ENCODE peak calls at places on chromosome 1, in nine cellular contexts. One of them, this sample, is unnamed.

GRCh38 chr1:6801998-6802397 is 16.7 kb downstream of the CAMTA1 start:
- DNase-seq in Panc1: no peak
- DNase-seq in HCT116: no peak
- DNase-seq in GM12878: no peak
- DNase-seq in GM23338: no peak
- DNase-seq in transverse colon: no peak
- DNase-seq in stomach: no peak
- DNase-seq in suprapubic skin: no peak
- DNase-seq in HL-60: no peak
- DNase-seq in this sample: no peak

GRCh38 chr1:18278953-18279712 is 171.5 kb downstream of the IGSF21 start:
- DNase-seq in HL-60: no peak
- DNase-seq in transverse colon: no peak
- DNase-seq in GM12878: no peak
- DNase-seq in HCT116: no peak
- DNase-seq in GM23338: peak
- DNase-seq in suprapubic skin: no peak
- DNase-seq in Panc1: no peak
- DNase-seq in stomach: no peak
- DNase-seq in this sample: no peak

GRCh38 chr1:8089535-8090228 is 63.6 kb upstream of the ERRFI1 start:
- DNase-seq in suprapubic skin: no peak
- DNase-seq in GM12878: no peak
- DNase-seq in stomach: no peak
- DNase-seq in Panc1: no peak
- DNase-seq in GM23338: no peak
- DNase-seq in transverse colon: no peak
- DNase-seq in HCT116: no peak
- DNase-seq in HL-60: no peak
- DNase-seq in this sample: no peak

GRCh38 chr1:30759718-30760281 is 2.2 kb upstream of the LAPTM5 start:
- DNase-seq in GM12878: no peak
- DNase-seq in stomach: no peak
- DNase-seq in Panc1: no peak
- DNase-seq in suprapubic skin: no peak
- DNase-seq in transverse colon: peak
- DNase-seq in GM23338: peak
- DNase-seq in HCT116: no peak
- DNase-seq in HL-60: no peak
- DNase-seq in this sample: no peak

GRCh38 chr1:6574025-6574620 is 5.7 kb upstream of the ZBTB48 start:
- DNase-seq in transverse colon: no peak
- DNase-seq in GM23338: no peak
- DNase-seq in suprapubic skin: no peak
- DNase-seq in GM12878: no peak
- DNase-seq in HCT116: no peak
- DNase-seq in HL-60: no peak
- DNase-seq in stomach: no peak
- DNase-seq in Panc1: no peak
- DNase-seq in this sample: no peak

GRCh38 chr1:65793359-65793732 is 651 bp downstream of the PDE4B start:
- DNase-seq in HL-60: no peak
- DNase-seq in GM12878: no peak
- DNase-seq in GM23338: peak
- DNase-seq in Panc1: no peak
- DNase-seq in stomach: no peak
- DNase-seq in suprapubic skin: no peak
- DNase-seq in HCT116: no peak
- DNase-seq in transverse colon: no peak
- DNase-seq in this sample: no peak

GRCh38 chr1:163824006-163824405 is 502.3 kb downstream of the NUF2 start:
- DNase-seq in HL-60: no peak
- DNase-seq in GM12878: no peak
- DNase-seq in Panc1: no peak
- DNase-seq in GM23338: no peak
- DNase-seq in stomach: no peak
- DNase-seq in HCT116: no peak
- DNase-seq in suprapubic skin: no peak
- DNase-seq in transverse colon: no peak
- DNase-seq in this sample: peak

GRCh38 chr1:19066248-19066873 is 109.9 kb upstream of the IFFO2 start:
- DNase-seq in HCT116: no peak
- DNase-seq in transverse colon: peak
- DNase-seq in Panc1: no peak
- DNase-seq in GM12878: no peak
- DNase-seq in HL-60: no peak
- DNase-seq in GM23338: no peak
- DNase-seq in stomach: no peak
- DNase-seq in suprapubic skin: no peak
- DNase-seq in this sample: no peak

GRCh38 chr1:244789276-244789580 is 46.2 kb upstream of the COX20 start:
- DNase-seq in transverse colon: no peak
- DNase-seq in Panc1: no peak
- DNase-seq in stomach: no peak
- DNase-seq in HL-60: no peak
- DNase-seq in HCT116: no peak
- DNase-seq in suprapubic skin: no peak
- DNase-seq in GM12878: no peak
- DNase-seq in GM23338: no peak
- DNase-seq in this sample: no peak

GRCh38 chr1:52588535-52588934 is 13.6 kb upstream of the GPX7 start:
- DNase-seq in transverse colon: no peak
- DNase-seq in HCT116: no peak
- DNase-seq in GM23338: no peak
- DNase-seq in Panc1: no peak
- DNase-seq in GM12878: no peak
- DNase-seq in HL-60: peak
- DNase-seq in stomach: no peak
- DNase-seq in suprapubic skin: no peak
- DNase-seq in this sample: no peak

GRCh38 chr1:53367503-53368313 is 39.8 kb upstream of the LRP8 start:
- DNase-seq in transverse colon: peak
- DNase-seq in HL-60: no peak
- DNase-seq in stomach: peak
- DNase-seq in suprapubic skin: peak
- DNase-seq in GM12878: peak
- DNase-seq in Panc1: no peak
- DNase-seq in HCT116: no peak
- DNase-seq in GM23338: no peak
- DNase-seq in this sample: no peak

GRCh38 chr1:21337931-21338567 is 47.8 kb upstream of the ECE1 start:
- DNase-seq in suprapubic skin: peak
- DNase-seq in stomach: peak
- DNase-seq in transverse colon: peak
- DNase-seq in HL-60: no peak
- DNase-seq in Panc1: no peak
- DNase-seq in HCT116: no peak
- DNase-seq in GM23338: no peak
- DNase-seq in GM12878: no peak
- DNase-seq in this sample: peak
- TF ChIP-seq POLR2AphosphoS5 in suprapubic skin: peak
- TF ChIP-seq POLR2AphosphoS5 in stomach: peak
- TF ChIP-seq POLR2AphosphoS5 in transverse colon: peak
- TF ChIP-seq POLR2AphosphoS5 in HL-60: no peak
- TF ChIP-seq POLR2AphosphoS5 in Panc1: no peak
- TF ChIP-seq POLR2AphosphoS5 in HCT116: no peak
- TF ChIP-seq POLR2AphosphoS5 in GM23338: no peak
- TF ChIP-seq POLR2AphosphoS5 in GM12878: no peak
- TF ChIP-seq POLR2AphosphoS5 in this sample: peak

GRCh38 chr1:226548281-226549093 is at the start of gene STUM:
- DNase-seq in transverse colon: peak
- DNase-seq in suprapubic skin: no peak
- DNase-seq in Panc1: no peak
- DNase-seq in HCT116: no peak
- DNase-seq in stomach: peak
- DNase-seq in GM23338: peak
- DNase-seq in GM12878: no peak
- DNase-seq in HL-60: no peak
- DNase-seq in this sample: peak

GRCh38 chr1:226549094-226549936 is 751 bp downstream of the STUM start:
- DNase-seq in Panc1: no peak
- DNase-seq in suprapubic skin: no peak
- DNase-seq in GM23338: peak
- DNase-seq in HCT116: no peak
- DNase-seq in GM12878: no peak
- DNase-seq in transverse colon: peak
- DNase-seq in HL-60: no peak
- DNase-seq in stomach: no peak
- DNase-seq in this sample: no peak

GRCh38 chr1:226545806-226546596 is 2.6 kb upstream of the STUM start:
- DNase-seq in HCT116: no peak
- DNase-seq in transverse colon: peak
- DNase-seq in Panc1: no peak
- DNase-seq in HL-60: no peak
- DNase-seq in GM23338: no peak
- DNase-seq in suprapubic skin: no peak
- DNase-seq in GM12878: no peak
- DNase-seq in stomach: no peak
- DNase-seq in this sample: peak

GRCh38 chr1:226546926-226547325 is 1.6 kb upstream of the STUM start:
- DNase-seq in Panc1: no peak
- DNase-seq in HCT116: no peak
- DNase-seq in stomach: no peak
- DNase-seq in suprapubic skin: no peak
- DNase-seq in GM23338: no peak
- DNase-seq in transverse colon: no peak
- DNase-seq in GM12878: no peak
- DNase-seq in HL-60: no peak
- DNase-seq in this sample: no peak

DNA sequence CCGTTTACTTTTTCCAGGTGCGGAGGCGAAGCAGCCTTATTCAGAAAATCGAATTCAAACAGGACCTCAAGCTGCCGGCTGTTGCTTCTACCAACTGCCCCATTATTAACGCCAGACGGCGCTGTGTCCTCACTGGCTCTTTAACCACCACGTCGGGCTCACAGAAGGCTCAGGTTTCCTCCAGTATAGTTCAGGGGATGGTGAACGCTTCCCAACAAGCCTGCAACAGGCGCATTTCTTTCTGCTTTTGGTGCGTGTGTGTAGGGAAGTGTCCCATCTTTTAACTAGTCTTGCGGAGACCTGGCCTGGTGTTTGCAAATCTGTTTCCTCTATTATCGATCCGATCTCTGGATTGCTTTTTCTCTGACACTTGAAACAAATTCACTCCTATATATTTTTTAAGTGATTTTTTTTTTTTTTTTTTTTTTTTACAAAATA is 791 bp upstream of the STUM start:
- DNase-seq in HL-60: peak
- DNase-seq in HCT116: peak
- DNase-seq in stomach: peak
- DNase-seq in transverse colon: peak
- DNase-seq in GM23338: peak
- DNase-seq in GM12878: peak
- DNase-seq in suprapubic skin: peak
- DNase-seq in Panc1: peak
- DNase-seq in this sample: peak
- H3K4me3 ChIP-seq in HL-60: no peak
- H3K4me3 ChIP-seq in HCT116: no peak
- H3K4me3 ChIP-seq in stomach: peak
- H3K4me3 ChIP-seq in transverse colon: no peak
- H3K4me3 ChIP-seq in GM23338: peak
- H3K4me3 ChIP-seq in GM12878: no peak
- H3K4me3 ChIP-seq in suprapubic skin: peak
- H3K4me3 ChIP-seq in Panc1: no peak
- H3K4me3 ChIP-seq in this sample: peak

DNA sequence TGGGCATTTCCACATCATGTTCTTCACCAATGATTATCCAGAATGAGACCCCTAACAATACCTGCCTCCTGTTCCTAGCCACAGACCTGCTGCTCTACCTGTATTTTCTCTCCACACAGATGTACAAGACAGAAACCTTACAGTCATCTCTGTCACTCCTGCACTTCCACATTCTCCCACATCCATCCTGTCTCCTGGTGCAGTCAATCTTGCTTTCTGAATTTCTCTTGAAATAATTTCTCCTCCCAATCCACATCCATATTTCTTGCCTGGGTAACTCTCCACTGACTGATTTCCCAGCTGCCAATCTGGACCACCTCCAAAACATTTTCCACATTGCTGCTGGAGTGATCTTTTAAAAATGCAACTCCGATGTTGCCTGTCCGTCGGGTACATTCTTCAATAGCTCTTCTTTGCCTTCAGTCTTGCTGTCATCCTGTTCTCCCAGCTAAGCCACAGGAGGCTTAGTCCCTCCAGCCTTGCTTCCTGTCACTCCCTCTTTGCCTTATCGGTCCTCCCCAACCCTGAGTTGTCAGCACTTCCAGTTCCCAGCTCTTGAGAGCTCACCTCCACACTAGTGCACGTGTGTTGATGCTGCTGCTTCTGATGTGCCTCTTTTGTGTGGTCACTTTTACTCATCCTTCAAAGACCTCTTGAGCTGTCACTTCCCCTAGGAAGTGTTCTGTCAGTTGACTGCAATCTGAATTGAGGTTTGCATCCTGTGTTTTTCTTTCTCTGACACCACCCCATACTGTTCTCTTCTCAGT is 15.1 kb downstream of the UCK2 start:
- DNase-seq in HL-60: peak
- DNase-seq in stomach: no peak
- DNase-seq in transverse colon: no peak
- DNase-seq in Panc1: no peak
- DNase-seq in GM23338: no peak
- DNase-seq in HCT116: no peak
- DNase-seq in GM12878: no peak
- DNase-seq in suprapubic skin: no peak
- DNase-seq in this sample: no peak
- TF ChIP-seq POLR2AphosphoS5 in HL-60: no peak
- TF ChIP-seq POLR2AphosphoS5 in stomach: no peak
- TF ChIP-seq POLR2AphosphoS5 in transverse colon: no peak
- TF ChIP-seq POLR2AphosphoS5 in Panc1: no peak
- TF ChIP-seq POLR2AphosphoS5 in GM23338: no peak
- TF ChIP-seq POLR2AphosphoS5 in HCT116: no peak
- TF ChIP-seq POLR2AphosphoS5 in GM12878: no peak
- TF ChIP-seq POLR2AphosphoS5 in suprapubic skin: no peak
- TF ChIP-seq POLR2AphosphoS5 in this sample: no peak

GRCh38 chr1:40240390-40240789 is 7.3 kb upstream of the TMCO2 start:
- DNase-seq in suprapubic skin: no peak
- DNase-seq in HL-60: no peak
- DNase-seq in Panc1: no peak
- DNase-seq in GM12878: no peak
- DNase-seq in transverse colon: no peak
- DNase-seq in HCT116: no peak
- DNase-seq in GM23338: no peak
- DNase-seq in stomach: no peak
- DNase-seq in this sample: no peak

GRCh38 chr1:40243371-40243770 is 4.4 kb upstream of the TMCO2 start:
- DNase-seq in suprapubic skin: no peak
- DNase-seq in GM12878: no peak
- DNase-seq in stomach: no peak
- DNase-seq in transverse colon: no peak
- DNase-seq in HCT116: no peak
- DNase-seq in Panc1: no peak
- DNase-seq in HL-60: no peak
- DNase-seq in GM23338: no peak
- DNase-seq in this sample: no peak

GRCh38 chr1:40239626-40240025 is 8.1 kb upstream of the TMCO2 start:
- DNase-seq in suprapubic skin: no peak
- DNase-seq in Panc1: no peak
- DNase-seq in stomach: no peak
- DNase-seq in GM12878: no peak
- DNase-seq in GM23338: no peak
- DNase-seq in HL-60: no peak
- DNase-seq in transverse colon: no peak
- DNase-seq in HCT116: no peak
- DNase-seq in this sample: no peak

GRCh38 chr1:40244138-40244744 is 3.5 kb upstream of the TMCO2 start:
- DNase-seq in HCT116: no peak
- DNase-seq in GM23338: no peak
- DNase-seq in stomach: no peak
- DNase-seq in HL-60: no peak
- DNase-seq in GM12878: no peak
- DNase-seq in transverse colon: no peak
- DNase-seq in suprapubic skin: no peak
- DNase-seq in Panc1: no peak
- DNase-seq in this sample: no peak

GRCh38 chr1:40241372-40241771 is 6.4 kb upstream of the TMCO2 start:
- DNase-seq in suprapubic skin: no peak
- DNase-seq in transverse colon: no peak
- DNase-seq in stomach: no peak
- DNase-seq in GM12878: no peak
- DNase-seq in Panc1: no peak
- DNase-seq in HCT116: no peak
- DNase-seq in HL-60: no peak
- DNase-seq in GM23338: no peak
- DNase-seq in this sample: no peak
- H3K4me3 ChIP-seq in suprapubic skin: no peak
- H3K4me3 ChIP-seq in transverse colon: no peak
- H3K4me3 ChIP-seq in stomach: no peak
- H3K4me3 ChIP-seq in GM12878: no peak
- H3K4me3 ChIP-seq in Panc1: no peak
- H3K4me3 ChIP-seq in HCT116: no peak
- H3K4me3 ChIP-seq in HL-60: no peak
- H3K4me3 ChIP-seq in GM23338: no peak
- H3K4me3 ChIP-seq in this sample: no peak